ENCODE peak calls at places on chromosomes 7 and 10, in four cellular contexts. G, K, U and X are unnamed samples.
A peak's percentile ranks its signal among the peaks of the same experiment; 100 is the strongest.

GRCh38 chr10:119652361-119652760 is 1.2 kb downstream of the BAG3 start:
- DNase-seq in K (peak; percentile 80), G (peak; percentile 69), U (peak; percentile 58), X (peak; percentile 21)

GRCh38 chr10:124999433-125000365 is 57.8 kb downstream of the ZRANB1 start:
- DNase-seq in G (no peak), K (no peak), U (no peak), X (no peak)

GRCh38 chr7:147240468-147240867 is 1123.9 kb downstream of the CNTNAP2 start:
- DNase-seq in U (no peak), K (no peak), G (no peak), X (no peak)

GRCh38 chr10:99396471-99396870 is 34.0 kb downstream of the GOT1 start:
- DNase-seq in U (no peak), G (no peak), K (peak; percentile 94), X (no peak)

GRCh38 chr10:14952851-14953451 is 945 bp downstream of the DCLRE1C start:
- DNase-seq in K (no peak), G (no peak), U (no peak), X (no peak)

GRCh38 chr10:72375173-72375572 is 20.5 kb upstream of the DNAJB12 start:
- DNase-seq in G (no peak), U (no peak), K (no peak), X (no peak)

GRCh38 chr7:27122075-27122910 is 8.3 kb downstream of the HOXA4 start:
- DNase-seq in U (peak; percentile 45), K (no peak), G (no peak), X (no peak)

GRCh38 chr7:95527033-95527775 is 41.5 kb downstream of the ASB4 start:
- DNase-seq in U (peak; percentile 20), K (peak; percentile 66), G (peak; percentile 59), X (peak; percentile 49)

GRCh38 chr10:488081-488932 is 201.2 kb downstream of the DIP2C start:
- DNase-seq in K (no peak), U (no peak), G (no peak), X (no peak)

GRCh38 chr7:157962458-157963306 is 624.9 kb downstream of the PTPRN2 start:
- DNase-seq in K (no peak), G (no peak), U (no peak), X (no peak)

GRCh38 chr7:30694774-30695721 is 12.8 kb upstream of the CRHR2 start:
- DNase-seq in K (no peak), U (no peak), G (no peak), X (no peak)

GRCh38 chr10:34814228-34815173 is 595 bp downstream of the PARD3 start:
- DNase-seq in K (peak; percentile 59), G (peak; percentile 46), U (peak; percentile 30), X (peak; percentile 72)

GRCh38 chr7:108114117-108114841 is 15.9 kb downstream of the LAMB4 start:
- DNase-seq in G (peak; percentile 54), U (peak; percentile 38), K (no peak), X (no peak)

GRCh38 chr10:28291881-28292297 is 11.0 kb downstream of the MPP7 start:
- DNase-seq in U (peak; percentile 90), K (peak; percentile 63), G (no peak), X (no peak)

GRCh38 chr7:28988818-28989595 is 30.9 kb upstream of the TRIL start:
- DNase-seq in U (peak; percentile 87), G (no peak), K (peak; percentile 95), X (no peak)

GRCh38 chr10:131163444-131163843 is 148.1 kb downstream of the TCERG1L start:
- DNase-seq in G (no peak), U (no peak), K (no peak), X (peak; percentile 15)

GRCh38 chr7:92973964-92974363 is 137.6 kb upstream of the CDK6 start:
- DNase-seq in U (peak; percentile 70), G (no peak), K (no peak), X (no peak)
- H3K4me2 ChIP-seq in U (peak overlapping the region; percentile 43), G (no peak overlapping the region), K (no peak overlapping the region), X (no peak overlapping the region)

GRCh38 chr7:99035723-99036530 is 108.0 kb downstream of the SMURF1 start:
- DNase-seq in U (no peak), G (no peak), K (no peak), X (no peak)

GRCh38 chr7:99038086-99038855 is 105.6 kb downstream of the SMURF1 start:
- DNase-seq in U (no peak), K (no peak), G (no peak), X (no peak)

GRCh38 chr7:99037327-99037940 is 106.5 kb downstream of the SMURF1 start:
- DNase-seq in K (no peak), G (no peak), U (no peak), X (no peak)

GRCh38 chr7:99034932-99035722 is 108.8 kb downstream of the SMURF1 start:
- DNase-seq in G (no peak), U (no peak), K (no peak), X (no peak)

DNA sequence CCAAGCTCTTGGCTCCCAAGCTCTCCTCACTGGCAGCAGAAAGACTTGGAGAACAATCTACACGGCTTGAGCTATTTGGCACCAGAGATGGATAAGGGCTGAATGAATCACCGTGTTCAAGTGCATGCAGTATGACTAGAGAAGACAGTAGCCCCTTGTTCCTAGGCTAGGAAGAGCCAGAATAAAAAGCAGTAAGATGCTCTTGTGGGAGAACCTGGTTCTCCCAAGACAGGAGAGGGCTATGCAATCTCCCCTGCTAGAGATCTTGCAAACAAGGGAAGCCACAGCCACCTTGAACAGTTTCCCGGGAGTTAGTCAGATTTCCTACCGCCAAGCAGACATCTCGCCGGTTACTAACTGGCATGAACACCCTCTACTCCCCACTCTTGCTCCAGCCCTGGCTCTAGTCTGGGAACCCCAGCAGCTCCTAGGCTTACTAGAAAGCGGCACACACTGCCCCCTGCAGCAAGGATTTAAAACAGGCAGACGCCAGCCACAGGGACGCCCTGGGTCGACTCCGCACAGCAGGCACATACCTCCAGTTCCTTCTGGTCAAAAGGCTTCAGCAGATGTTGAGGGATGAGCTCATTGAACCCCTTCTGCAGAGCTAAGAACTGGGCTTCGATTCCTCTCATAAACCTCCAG is 107.3 kb downstream of the SMURF1 start:
- DNase-seq in U (peak; percentile 20), K (peak; percentile 32), G (no peak), X (peak; percentile 30)
- H3K4me2 ChIP-seq in U (no peak overlapping the region), K (no peak overlapping the region), G (no peak overlapping the region), X (no peak overlapping the region)

GRCh38 chr7:88111842-88112385 is 107.9 kb downstream of the SRI start:
- DNase-seq in U (no peak), G (no peak), K (no peak), X (no peak)

GRCh38 chr7:88115258-88116195 is 104.3 kb downstream of the SRI start:
- DNase-seq in G (no peak), U (no peak), K (no peak), X (no peak)

GRCh38 chr7:88111136-88111748 is 108.6 kb downstream of the SRI start:
- DNase-seq in G (peak; percentile 42), U (peak; percentile 23), K (peak; percentile 43), X (no peak)

DNA sequence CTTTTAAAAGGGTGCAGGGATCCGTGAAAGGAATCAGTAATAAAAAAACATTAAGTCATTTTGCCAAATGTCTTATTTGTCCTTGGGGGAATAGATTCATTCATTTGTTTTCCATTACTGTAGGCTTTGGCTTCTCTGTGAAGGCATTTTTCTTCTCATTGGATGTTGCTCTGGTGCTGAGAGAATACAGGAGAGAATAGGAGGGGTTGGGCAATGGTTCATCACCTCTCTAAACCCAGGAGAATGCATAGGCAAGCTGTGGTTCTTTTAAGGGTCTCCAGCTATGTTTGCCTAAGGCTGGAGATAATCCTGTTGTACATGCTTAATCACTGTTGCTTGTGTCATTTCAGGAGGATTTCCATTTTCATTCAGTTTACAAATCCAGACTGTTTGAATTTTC is 103.4 kb downstream of the SRI start:
- DNase-seq in K (no peak), U (no peak), G (no peak), X (no peak)
- H3K4me2 ChIP-seq in K (no peak overlapping the region), U (no peak overlapping the region), G (no peak overlapping the region), X (no peak overlapping the region)

GRCh38 chr10:130022501-130023299 is 58.6 kb upstream of the EBF3 start:
- DNase-seq in U (no peak), G (no peak), K (peak; percentile 72), X (no peak)
- H3K4me2 ChIP-seq in U (no peak overlapping the region), G (no peak overlapping the region), K (no peak overlapping the region), X (no peak overlapping the region)